ENCODE peak calls at places on chromosomes 2 and 18, in six cellular contexts. One of them, this sample, is unnamed.

GRCh38 chr18:64244571-64244970 is 95.7 kb upstream of the LINC00305 start:
- DNase-seq in glutamatergic neuron: no peak
- DNase-seq in uterus: no peak
- DNase-seq in cardiac muscle cell: no peak
- DNase-seq in CD4-positive, alpha-beta T cell: no peak
- DNase-seq in spleen: no peak
- DNase-seq in this sample: no peak

GRCh38 chr2:54880428-54880827 is 157.0 kb downstream of the EML6 start:
- DNase-seq in CD4-positive, alpha-beta T cell: no peak
- DNase-seq in cardiac muscle cell: no peak
- DNase-seq in uterus: no peak
- DNase-seq in glutamatergic neuron: no peak
- DNase-seq in spleen: no peak
- DNase-seq in this sample: no peak

GRCh38 chr2:157443795-157444642 is at the start of gene CYTIP:
- DNase-seq in spleen: peak
- DNase-seq in cardiac muscle cell: no peak
- DNase-seq in CD4-positive, alpha-beta T cell: peak
- DNase-seq in glutamatergic neuron: no peak
- DNase-seq in uterus: no peak
- DNase-seq in this sample: no peak

GRCh38 chr2:42147641-42148274 is 21.4 kb upstream of the EML4 start:
- DNase-seq in uterus: no peak
- DNase-seq in glutamatergic neuron: no peak
- DNase-seq in spleen: no peak
- DNase-seq in cardiac muscle cell: no peak
- DNase-seq in CD4-positive, alpha-beta T cell: no peak
- DNase-seq in this sample: no peak

GRCh38 chr18:11955299-11956029 is 25.8 kb upstream of the IMPA2 start:
- DNase-seq in uterus: peak
- DNase-seq in spleen: no peak
- DNase-seq in CD4-positive, alpha-beta T cell: no peak
- DNase-seq in cardiac muscle cell: no peak
- DNase-seq in glutamatergic neuron: peak
- DNase-seq in this sample: no peak

GRCh38 chr2:128545829-128546228 is 227.2 kb upstream of the HS6ST1 start:
- DNase-seq in uterus: no peak
- DNase-seq in cardiac muscle cell: no peak
- DNase-seq in spleen: peak
- DNase-seq in CD4-positive, alpha-beta T cell: no peak
- DNase-seq in glutamatergic neuron: no peak
- DNase-seq in this sample: no peak

GRCh38 chr18:10230072-10230471 is 224.4 kb upstream of the APCDD1 start:
- DNase-seq in cardiac muscle cell: no peak
- DNase-seq in glutamatergic neuron: no peak
- DNase-seq in spleen: no peak
- DNase-seq in CD4-positive, alpha-beta T cell: no peak
- DNase-seq in uterus: no peak
- DNase-seq in this sample: no peak

GRCh38 chr2:173205375-173205774 is 129.7 kb downstream of the MAP3K20 start:
- DNase-seq in spleen: no peak
- DNase-seq in uterus: peak
- DNase-seq in cardiac muscle cell: no peak
- DNase-seq in CD4-positive, alpha-beta T cell: no peak
- DNase-seq in glutamatergic neuron: no peak
- DNase-seq in this sample: no peak

GRCh38 chr2:7604456-7604855 is 687.2 kb downstream of the RNF144A start:
- DNase-seq in spleen: no peak
- DNase-seq in CD4-positive, alpha-beta T cell: no peak
- DNase-seq in glutamatergic neuron: no peak
- DNase-seq in cardiac muscle cell: peak
- DNase-seq in uterus: no peak
- DNase-seq in this sample: no peak

GRCh38 chr2:7601990-7602389 is 684.8 kb downstream of the RNF144A start:
- DNase-seq in uterus: no peak
- DNase-seq in CD4-positive, alpha-beta T cell: no peak
- DNase-seq in cardiac muscle cell: no peak
- DNase-seq in spleen: no peak
- DNase-seq in glutamatergic neuron: no peak
- DNase-seq in this sample: no peak

GRCh38 chr2:7598402-7598801 is 681.2 kb downstream of the RNF144A start:
- DNase-seq in cardiac muscle cell: no peak
- DNase-seq in spleen: no peak
- DNase-seq in CD4-positive, alpha-beta T cell: no peak
- DNase-seq in uterus: no peak
- DNase-seq in glutamatergic neuron: no peak
- DNase-seq in this sample: no peak

GRCh38 chr2:7595181-7595580 is 678.0 kb downstream of the RNF144A start:
- DNase-seq in glutamatergic neuron: no peak
- DNase-seq in spleen: no peak
- DNase-seq in cardiac muscle cell: no peak
- DNase-seq in uterus: no peak
- DNase-seq in CD4-positive, alpha-beta T cell: no peak
- DNase-seq in this sample: no peak

DNA sequence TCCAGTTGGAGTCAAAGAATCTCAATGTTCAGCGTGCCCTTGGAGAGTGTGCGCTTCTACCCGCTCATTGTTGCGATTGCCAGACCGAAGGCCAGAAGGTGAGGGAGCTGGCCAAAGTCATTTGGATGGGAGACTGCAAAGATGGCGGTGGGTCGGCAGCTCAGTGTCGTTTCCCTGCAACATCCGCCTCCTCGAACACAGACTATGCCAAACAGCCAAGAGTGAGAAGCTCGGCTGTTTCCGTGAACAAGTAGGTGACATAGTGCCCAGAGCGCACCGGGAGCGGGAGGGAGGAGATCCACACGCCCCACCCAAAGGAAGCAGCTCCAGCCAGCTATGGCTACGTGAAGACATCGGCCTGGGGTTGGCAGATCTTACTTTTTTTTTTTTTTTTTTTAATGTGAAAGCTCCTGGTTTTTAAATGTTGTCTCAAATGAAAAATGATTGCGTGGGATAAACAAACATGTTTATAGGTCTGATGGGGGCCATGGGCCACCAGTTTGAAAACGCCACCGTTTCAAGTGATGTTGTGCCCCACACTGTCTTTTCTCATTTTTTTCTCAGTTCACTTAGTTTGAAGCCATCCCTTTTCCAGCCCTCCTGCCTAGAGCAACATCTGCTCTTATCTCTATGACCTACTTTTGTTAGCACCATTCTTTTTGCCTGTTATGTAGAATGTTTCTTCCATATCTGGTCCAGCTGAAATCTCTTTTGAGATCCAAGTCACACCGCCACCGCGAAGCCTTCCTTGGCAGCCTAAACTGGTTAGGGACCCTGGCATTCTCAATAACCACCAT is 682.4 kb downstream of the RNF144A start:
- DNase-seq in uterus: no peak
- DNase-seq in spleen: no peak
- DNase-seq in cardiac muscle cell: no peak
- DNase-seq in CD4-positive, alpha-beta T cell: no peak
- DNase-seq in glutamatergic neuron: no peak
- DNase-seq in this sample: no peak
- TF ChIP-seq CTCF in uterus: no peak
- TF ChIP-seq CTCF in spleen: no peak
- TF ChIP-seq CTCF in cardiac muscle cell: no peak
- TF ChIP-seq CTCF in CD4-positive, alpha-beta T cell: no peak
- TF ChIP-seq CTCF in glutamatergic neuron: no peak
- TF ChIP-seq CTCF in this sample: no peak

GRCh38 chr2:190783513-190784263 is 96.9 kb upstream of the GLS start:
- DNase-seq in uterus: no peak
- DNase-seq in glutamatergic neuron: no peak
- DNase-seq in cardiac muscle cell: no peak
- DNase-seq in CD4-positive, alpha-beta T cell: no peak
- DNase-seq in spleen: no peak
- DNase-seq in this sample: no peak
- TF ChIP-seq CTCF in uterus: no peak
- TF ChIP-seq CTCF in glutamatergic neuron: no peak
- TF ChIP-seq CTCF in cardiac muscle cell: no peak
- TF ChIP-seq CTCF in CD4-positive, alpha-beta T cell: no peak
- TF ChIP-seq CTCF in spleen: no peak
- TF ChIP-seq CTCF in this sample: no peak

GRCh38 chr2:236211281-236211680 is 43.1 kb upstream of the GBX2 start:
- DNase-seq in CD4-positive, alpha-beta T cell: no peak
- DNase-seq in cardiac muscle cell: no peak
- DNase-seq in spleen: no peak
- DNase-seq in glutamatergic neuron: no peak
- DNase-seq in uterus: no peak
- DNase-seq in this sample: peak

GRCh38 chr2:236210536-236210935 is 42.4 kb upstream of the GBX2 start:
- DNase-seq in CD4-positive, alpha-beta T cell: no peak
- DNase-seq in uterus: no peak
- DNase-seq in cardiac muscle cell: no peak
- DNase-seq in glutamatergic neuron: no peak
- DNase-seq in spleen: no peak
- DNase-seq in this sample: no peak

GRCh38 chr2:236209996-236210395 is 41.8 kb upstream of the GBX2 start:
- DNase-seq in spleen: no peak
- DNase-seq in glutamatergic neuron: no peak
- DNase-seq in CD4-positive, alpha-beta T cell: no peak
- DNase-seq in uterus: no peak
- DNase-seq in cardiac muscle cell: no peak
- DNase-seq in this sample: no peak

GRCh38 chr2:236208281-236208900 is 40.2 kb upstream of the GBX2 start:
- DNase-seq in spleen: no peak
- DNase-seq in CD4-positive, alpha-beta T cell: no peak
- DNase-seq in glutamatergic neuron: peak
- DNase-seq in cardiac muscle cell: no peak
- DNase-seq in uterus: no peak
- DNase-seq in this sample: peak

DNA sequence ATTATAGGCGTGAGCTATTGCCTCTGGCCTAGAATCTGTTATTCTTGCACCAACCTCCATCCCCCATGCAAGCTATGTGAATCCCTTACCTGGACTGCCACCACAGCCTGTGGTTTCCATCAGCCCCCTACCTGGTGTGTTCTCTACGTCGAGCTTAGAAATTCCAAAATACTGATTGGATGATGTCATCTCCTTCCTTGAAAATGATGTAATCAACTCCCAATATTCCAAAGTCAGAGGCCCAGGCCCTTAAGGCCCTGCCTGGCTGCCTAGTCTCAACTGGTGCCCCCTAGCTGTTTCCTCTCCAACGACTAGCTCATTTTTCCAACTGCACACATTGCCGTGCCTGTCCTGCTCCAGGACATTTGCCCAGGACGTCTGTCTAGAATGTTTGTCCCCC is 41.3 kb upstream of the GBX2 start:
- DNase-seq in CD4-positive, alpha-beta T cell: no peak
- DNase-seq in cardiac muscle cell: no peak
- DNase-seq in uterus: no peak
- DNase-seq in spleen: no peak
- DNase-seq in glutamatergic neuron: no peak
- DNase-seq in this sample: no peak
- TF ChIP-seq CTCF in CD4-positive, alpha-beta T cell: no peak
- TF ChIP-seq CTCF in cardiac muscle cell: no peak
- TF ChIP-seq CTCF in uterus: no peak
- TF ChIP-seq CTCF in spleen: no peak
- TF ChIP-seq CTCF in glutamatergic neuron: no peak
- TF ChIP-seq CTCF in this sample: no peak

GRCh38 chr18:34640273-34640672 is 69.8 kb upstream of the DTNA start:
- DNase-seq in glutamatergic neuron: no peak
- DNase-seq in spleen: no peak
- DNase-seq in uterus: no peak
- DNase-seq in CD4-positive, alpha-beta T cell: no peak
- DNase-seq in cardiac muscle cell: no peak
- DNase-seq in this sample: no peak

GRCh38 chr18:34639662-34640061 is 70.4 kb upstream of the DTNA start:
- DNase-seq in CD4-positive, alpha-beta T cell: no peak
- DNase-seq in cardiac muscle cell: no peak
- DNase-seq in glutamatergic neuron: no peak
- DNase-seq in uterus: no peak
- DNase-seq in spleen: no peak
- DNase-seq in this sample: no peak

GRCh38 chr18:34647251-34647650 is 62.8 kb upstream of the DTNA start:
- DNase-seq in cardiac muscle cell: no peak
- DNase-seq in spleen: no peak
- DNase-seq in uterus: no peak
- DNase-seq in glutamatergic neuron: no peak
- DNase-seq in CD4-positive, alpha-beta T cell: no peak
- DNase-seq in this sample: no peak

GRCh38 chr18:34648269-34648668 is 61.8 kb upstream of the DTNA start:
- DNase-seq in cardiac muscle cell: no peak
- DNase-seq in spleen: no peak
- DNase-seq in uterus: no peak
- DNase-seq in CD4-positive, alpha-beta T cell: no peak
- DNase-seq in glutamatergic neuron: no peak
- DNase-seq in this sample: no peak

DNA sequence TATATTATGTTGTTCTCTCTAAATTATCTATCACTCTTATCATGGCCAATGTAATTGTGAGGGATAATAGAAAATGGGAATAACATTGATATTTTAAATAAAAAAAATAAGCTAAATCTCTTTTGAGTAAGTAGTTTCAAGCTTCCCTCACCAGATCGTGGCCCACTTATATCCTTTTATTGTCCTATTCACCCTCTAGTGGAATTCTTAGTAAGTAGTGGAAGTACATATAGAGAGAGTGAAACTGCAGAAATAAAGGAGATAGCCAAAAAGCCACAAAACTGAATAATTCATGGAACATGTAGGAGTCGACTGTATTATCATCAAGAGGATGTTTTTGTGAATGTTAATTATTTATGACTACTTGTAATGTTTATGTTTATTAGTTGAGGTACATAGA is 66.1 kb upstream of the DTNA start:
- DNase-seq in CD4-positive, alpha-beta T cell: no peak
- DNase-seq in cardiac muscle cell: no peak
- DNase-seq in spleen: no peak
- DNase-seq in glutamatergic neuron: no peak
- DNase-seq in uterus: no peak
- DNase-seq in this sample: no peak
- TF ChIP-seq CTCF in CD4-positive, alpha-beta T cell: no peak
- TF ChIP-seq CTCF in cardiac muscle cell: peak
- TF ChIP-seq CTCF in spleen: no peak
- TF ChIP-seq CTCF in glutamatergic neuron: no peak
- TF ChIP-seq CTCF in uterus: no peak
- TF ChIP-seq CTCF in this sample: no peak